ENCODE peak calls at places on chromosome 11, in nine cellular contexts. One of them, this sample, is unnamed.

GRCh38 chr11:68120212-68121066 is 749 bp downstream of the CHKA start:
- DNase-seq in kidney glomerular epithelial cell: no peak
- DNase-seq in activated T-helper 9 cell treated with anti-CD3 and anti-CD28 coated beads, Interleukin-2, amount 50 U/mL, for 16 hours: peak
- DNase-seq in NCI-H2029: peak
- DNase-seq in dorsolateral prefrontal cortex: peak
- DNase-seq in body of pancreas: peak
- DNase-seq in tibial artery: peak
- DNase-seq in GM20000: peak
- DNase-seq in fibroblast of mammary gland: peak
- DNase-seq in this sample: no peak

GRCh38 chr11:68258363-68258765 is 13.4 kb downstream of the C11orf24 start:
- DNase-seq in activated T-helper 9 cell treated with anti-CD3 and anti-CD28 coated beads, Interleukin-2, amount 50 U/mL, for 16 hours: no peak
- DNase-seq in tibial artery: no peak
- DNase-seq in dorsolateral prefrontal cortex: no peak
- DNase-seq in NCI-H2029: no peak
- DNase-seq in GM20000: no peak
- DNase-seq in kidney glomerular epithelial cell: no peak
- DNase-seq in body of pancreas: no peak
- DNase-seq in fibroblast of mammary gland: no peak
- DNase-seq in this sample: no peak

GRCh38 chr11:113201055-113201818 is 113.1 kb upstream of the TTC12 start:
- DNase-seq in dorsolateral prefrontal cortex: peak
- DNase-seq in fibroblast of mammary gland: no peak
- DNase-seq in NCI-H2029: no peak
- DNase-seq in activated T-helper 9 cell treated with anti-CD3 and anti-CD28 coated beads, Interleukin-2, amount 50 U/mL, for 16 hours: no peak
- DNase-seq in GM20000: no peak
- DNase-seq in kidney glomerular epithelial cell: no peak
- DNase-seq in body of pancreas: no peak
- DNase-seq in tibial artery: no peak
- DNase-seq in this sample: no peak

GRCh38 chr11:78857688-78858087 is 283.0 kb upstream of the NARS2 start:
- DNase-seq in dorsolateral prefrontal cortex: no peak
- DNase-seq in body of pancreas: no peak
- DNase-seq in activated T-helper 9 cell treated with anti-CD3 and anti-CD28 coated beads, Interleukin-2, amount 50 U/mL, for 16 hours: no peak
- DNase-seq in GM20000: no peak
- DNase-seq in NCI-H2029: no peak
- DNase-seq in fibroblast of mammary gland: no peak
- DNase-seq in kidney glomerular epithelial cell: no peak
- DNase-seq in tibial artery: no peak
- DNase-seq in this sample: no peak

GRCh38 chr11:37946155-37946766 is 1348.2 kb upstream of the RAG2 start:
- DNase-seq in tibial artery: no peak
- DNase-seq in dorsolateral prefrontal cortex: no peak
- DNase-seq in NCI-H2029: peak
- DNase-seq in GM20000: peak
- DNase-seq in fibroblast of mammary gland: peak
- DNase-seq in body of pancreas: peak
- DNase-seq in kidney glomerular epithelial cell: peak
- DNase-seq in activated T-helper 9 cell treated with anti-CD3 and anti-CD28 coated beads, Interleukin-2, amount 50 U/mL, for 16 hours: no peak
- DNase-seq in this sample: peak

GRCh38 chr11:43546561-43547410 is 133.8 kb upstream of the HSD17B12 start:
- DNase-seq in GM20000: no peak
- DNase-seq in activated T-helper 9 cell treated with anti-CD3 and anti-CD28 coated beads, Interleukin-2, amount 50 U/mL, for 16 hours: no peak
- DNase-seq in kidney glomerular epithelial cell: no peak
- DNase-seq in tibial artery: no peak
- DNase-seq in NCI-H2029: no peak
- DNase-seq in fibroblast of mammary gland: no peak
- DNase-seq in dorsolateral prefrontal cortex: no peak
- DNase-seq in body of pancreas: peak
- DNase-seq in this sample: no peak

GRCh38 chr11:69479591-69480271 is 1.7 kb upstream of the LINC01488 start:
- DNase-seq in activated T-helper 9 cell treated with anti-CD3 and anti-CD28 coated beads, Interleukin-2, amount 50 U/mL, for 16 hours: no peak
- DNase-seq in kidney glomerular epithelial cell: no peak
- DNase-seq in NCI-H2029: no peak
- DNase-seq in fibroblast of mammary gland: no peak
- DNase-seq in dorsolateral prefrontal cortex: no peak
- DNase-seq in tibial artery: peak
- DNase-seq in GM20000: no peak
- DNase-seq in body of pancreas: peak
- DNase-seq in this sample: no peak

GRCh38 chr11:116384407-116384806 is 388.4 kb downstream of the BUD13 start:
- DNase-seq in GM20000: no peak
- DNase-seq in NCI-H2029: no peak
- DNase-seq in tibial artery: no peak
- DNase-seq in activated T-helper 9 cell treated with anti-CD3 and anti-CD28 coated beads, Interleukin-2, amount 50 U/mL, for 16 hours: no peak
- DNase-seq in fibroblast of mammary gland: no peak
- DNase-seq in kidney glomerular epithelial cell: no peak
- DNase-seq in body of pancreas: no peak
- DNase-seq in dorsolateral prefrontal cortex: no peak
- DNase-seq in this sample: no peak

GRCh38 chr11:104581246-104581980 is 316.8 kb downstream of the CASP12 start:
- DNase-seq in NCI-H2029: no peak
- DNase-seq in dorsolateral prefrontal cortex: no peak
- DNase-seq in GM20000: no peak
- DNase-seq in activated T-helper 9 cell treated with anti-CD3 and anti-CD28 coated beads, Interleukin-2, amount 50 U/mL, for 16 hours: no peak
- DNase-seq in tibial artery: no peak
- DNase-seq in kidney glomerular epithelial cell: no peak
- DNase-seq in fibroblast of mammary gland: peak
- DNase-seq in body of pancreas: no peak
- DNase-seq in this sample: no peak

GRCh38 chr11:62552931-62553838 is 6.6 kb upstream of the AHNAK start:
- DNase-seq in activated T-helper 9 cell treated with anti-CD3 and anti-CD28 coated beads, Interleukin-2, amount 50 U/mL, for 16 hours: no peak
- DNase-seq in tibial artery: peak
- DNase-seq in dorsolateral prefrontal cortex: no peak
- DNase-seq in GM20000: no peak
- DNase-seq in kidney glomerular epithelial cell: peak
- DNase-seq in fibroblast of mammary gland: peak
- DNase-seq in NCI-H2029: no peak
- DNase-seq in body of pancreas: peak
- DNase-seq in this sample: no peak

GRCh38 chr11:6607190-6607635 is 3.6 kb downstream of the ILK start:
- DNase-seq in NCI-H2029: no peak
- DNase-seq in body of pancreas: no peak
- DNase-seq in GM20000: no peak
- DNase-seq in fibroblast of mammary gland: no peak
- DNase-seq in activated T-helper 9 cell treated with anti-CD3 and anti-CD28 coated beads, Interleukin-2, amount 50 U/mL, for 16 hours: no peak
- DNase-seq in kidney glomerular epithelial cell: no peak
- DNase-seq in dorsolateral prefrontal cortex: no peak
- DNase-seq in tibial artery: no peak
- DNase-seq in this sample: no peak

GRCh38 chr11:120172921-120173705 is 35.2 kb upstream of the TRIM29 start:
- DNase-seq in activated T-helper 9 cell treated with anti-CD3 and anti-CD28 coated beads, Interleukin-2, amount 50 U/mL, for 16 hours: no peak
- DNase-seq in GM20000: peak
- DNase-seq in body of pancreas: no peak
- DNase-seq in tibial artery: no peak
- DNase-seq in NCI-H2029: no peak
- DNase-seq in kidney glomerular epithelial cell: no peak
- DNase-seq in dorsolateral prefrontal cortex: no peak
- DNase-seq in fibroblast of mammary gland: no peak
- DNase-seq in this sample: no peak

GRCh38 chr11:29333993-29334780 is 682.6 kb downstream of the KCNA4 start:
- DNase-seq in body of pancreas: no peak
- DNase-seq in dorsolateral prefrontal cortex: no peak
- DNase-seq in GM20000: peak
- DNase-seq in tibial artery: no peak
- DNase-seq in activated T-helper 9 cell treated with anti-CD3 and anti-CD28 coated beads, Interleukin-2, amount 50 U/mL, for 16 hours: no peak
- DNase-seq in NCI-H2029: no peak
- DNase-seq in fibroblast of mammary gland: peak
- DNase-seq in kidney glomerular epithelial cell: peak
- DNase-seq in this sample: no peak

GRCh38 chr11:80297808-80298460 is 857.1 kb upstream of the TENM4 start:
- DNase-seq in body of pancreas: no peak
- DNase-seq in activated T-helper 9 cell treated with anti-CD3 and anti-CD28 coated beads, Interleukin-2, amount 50 U/mL, for 16 hours: no peak
- DNase-seq in dorsolateral prefrontal cortex: no peak
- DNase-seq in tibial artery: no peak
- DNase-seq in GM20000: no peak
- DNase-seq in kidney glomerular epithelial cell: peak
- DNase-seq in NCI-H2029: no peak
- DNase-seq in fibroblast of mammary gland: peak
- DNase-seq in this sample: no peak

GRCh38 chr11:95157824-95158223 is 68.2 kb downstream of the ENDOD1 start:
- DNase-seq in tibial artery: no peak
- DNase-seq in NCI-H2029: no peak
- DNase-seq in dorsolateral prefrontal cortex: no peak
- DNase-seq in body of pancreas: no peak
- DNase-seq in GM20000: no peak
- DNase-seq in kidney glomerular epithelial cell: no peak
- DNase-seq in activated T-helper 9 cell treated with anti-CD3 and anti-CD28 coated beads, Interleukin-2, amount 50 U/mL, for 16 hours: no peak
- DNase-seq in fibroblast of mammary gland: no peak
- DNase-seq in this sample: no peak

GRCh38 chr11:120179071-120179672 is 31.7 kb upstream of the OAF start:
- DNase-seq in dorsolateral prefrontal cortex: no peak
- DNase-seq in tibial artery: no peak
- DNase-seq in body of pancreas: no peak
- DNase-seq in kidney glomerular epithelial cell: no peak
- DNase-seq in fibroblast of mammary gland: peak
- DNase-seq in GM20000: no peak
- DNase-seq in NCI-H2029: no peak
- DNase-seq in activated T-helper 9 cell treated with anti-CD3 and anti-CD28 coated beads, Interleukin-2, amount 50 U/mL, for 16 hours: no peak
- DNase-seq in this sample: no peak

GRCh38 chr11:61533039-61533375 is 24.5 kb downstream of the LRRC10B start:
- DNase-seq in fibroblast of mammary gland: no peak
- DNase-seq in body of pancreas: no peak
- DNase-seq in NCI-H2029: no peak
- DNase-seq in dorsolateral prefrontal cortex: no peak
- DNase-seq in GM20000: no peak
- DNase-seq in tibial artery: no peak
- DNase-seq in activated T-helper 9 cell treated with anti-CD3 and anti-CD28 coated beads, Interleukin-2, amount 50 U/mL, for 16 hours: no peak
- DNase-seq in kidney glomerular epithelial cell: no peak
- DNase-seq in this sample: no peak